ENCODE peak calls at places on chromosome 20, in five cellular contexts. R is right atrium auricular region; A is cerebellar cortex; D is CD8-positive, alpha-beta T cell; W is NCI-H2029 treated with DMSO at 0.1 percent for 48 hours. B is an unnamed sample.

GRCh38 chr20:62489186-62489939 is 13.6 kb upstream of the GATA5 start:
- DNase-seq in R (no peak), A (no peak), D (no peak), W (no peak), B (no peak)

GRCh38 chr20:560680-561079 is 17.1 kb upstream of the CSNK2A1 start:
- DNase-seq in R (no peak), A (no peak), D (no peak), W (no peak), B (no peak)

GRCh38 chr20:39825950-39826349 is 863.1 kb downstream of the MAFB start:
- DNase-seq in R (no peak), A (no peak), D (no peak), W (no peak), B (no peak)

GRCh38 chr20:36878913-36879312 is 3.0 kb downstream of the TLDC2 start:
- DNase-seq in R (no peak), A (no peak), D (no peak), W (no peak), B (no peak)

GRCh38 chr20:33843854-33844253 is 32.7 kb downstream of the CHMP4B start:
- DNase-seq in R (no peak), A (no peak), D (no peak), W (no peak), B (no peak)

GRCh38 chr20:57433658-57434389 is 42.6 kb downstream of the RBM38 start:
- DNase-seq in R (no peak), A (no peak), D (no peak), W (no peak), B (no peak)

GRCh38 chr20:57409672-57410397 is 18.6 kb downstream of the RBM38 start:
- DNase-seq in R (no peak), A (no peak), D (no peak), W (no peak), B (no peak)

GRCh38 chr20:34512266-34512954 is 3.8 kb upstream of the DYNLRB1 start:
- DNase-seq in R (no peak), A (no peak), D (no peak), W (no peak), B (peak; percentile 87)

GRCh38 chr20:4694076-4694475 is 27.6 kb upstream of the PRND start:
- DNase-seq in R (no peak), A (no peak), D (no peak), W (no peak), B (no peak)

GRCh38 chr20:5150226-5151076 is 23.6 kb downstream of the CDS2 start:
- DNase-seq in R (no peak), A (peak; percentile 27), D (no peak), W (no peak), B (no peak)

GRCh38 chr20:44979090-44979621 is 12.8 kb downstream of the STK4 start:
- DNase-seq in R (no peak), A (no peak), D (peak; percentile 55), W (no peak), B (peak; percentile 87)

GRCh38 chr20:19976595-19977372 is 40.4 kb upstream of the NAA20 start:
- DNase-seq in R (peak; percentile 77), A (no peak), D (no peak), W (no peak), B (peak; percentile 92)

GRCh38 chr20:20076297-20077065 is 24.1 kb downstream of the CFAP61 start:
- DNase-seq in R (no peak), A (no peak), D (no peak), W (no peak), B (peak; percentile 93)

GRCh38 chr20:46757754-46758678 is 48.6 kb downstream of the SLC2A10 start:
- DNase-seq in R (no peak), A (peak; percentile 45), D (peak; percentile 40), W (peak; percentile 52), B (peak; percentile 45)

GRCh38 chr20:63070301-63070625 is 63.5 kb upstream of the BHLHE23 start:
- DNase-seq in R (no peak), A (no peak), D (no peak), W (no peak), B (no peak)

B was measured in pons.